ENCODE peak calls at places on chromosomes 1 and 21, in eight cellular contexts. One of them, this sample, is unnamed.

GRCh38 chr1:147627435-147628110 is 42.8 kb downstream of the ACP6 start:
- DNase-seq in ovary: peak
- DNase-seq in pancreas: no peak
- DNase-seq in testis: peak
- DNase-seq in sigmoid colon: no peak
- DNase-seq in breast epithelium: no peak
- DNase-seq in fibroblast of lung: peak
- DNase-seq in H1: no peak
- DNase-seq in this sample: peak

GRCh38 chr1:230243583-230244377 is 176.7 kb downstream of the GALNT2 start:
- DNase-seq in testis: peak
- DNase-seq in fibroblast of lung: peak
- DNase-seq in H1: no peak
- DNase-seq in pancreas: no peak
- DNase-seq in sigmoid colon: no peak
- DNase-seq in ovary: no peak
- DNase-seq in breast epithelium: no peak
- DNase-seq in this sample: no peak

GRCh38 chr1:11046270-11046566 is 821 bp downstream of the MASP2 start:
- DNase-seq in fibroblast of lung: no peak
- DNase-seq in pancreas: no peak
- DNase-seq in ovary: no peak
- DNase-seq in breast epithelium: no peak
- DNase-seq in H1: no peak
- DNase-seq in sigmoid colon: peak
- DNase-seq in testis: no peak
- DNase-seq in this sample: no peak

GRCh38 chr1:232344791-232345399 is 285.0 kb downstream of the SIPA1L2 start:
- DNase-seq in fibroblast of lung: no peak
- DNase-seq in ovary: no peak
- DNase-seq in testis: no peak
- DNase-seq in pancreas: no peak
- DNase-seq in sigmoid colon: no peak
- DNase-seq in H1: no peak
- DNase-seq in breast epithelium: no peak
- DNase-seq in this sample: no peak

GRCh38 chr1:155093938-155094621 is 15.4 kb downstream of the EFNA3 start:
- DNase-seq in ovary: peak
- DNase-seq in H1: no peak
- DNase-seq in pancreas: no peak
- DNase-seq in breast epithelium: no peak
- DNase-seq in fibroblast of lung: peak
- DNase-seq in testis: no peak
- DNase-seq in sigmoid colon: peak
- DNase-seq in this sample: no peak

GRCh38 chr1:94020764-94021579 is 100.0 kb downstream of the ABCA4 start:
- DNase-seq in H1: no peak
- DNase-seq in pancreas: no peak
- DNase-seq in ovary: no peak
- DNase-seq in sigmoid colon: no peak
- DNase-seq in testis: no peak
- DNase-seq in fibroblast of lung: peak
- DNase-seq in breast epithelium: no peak
- DNase-seq in this sample: no peak

GRCh38 chr1:7646981-7647901 is 123.9 kb upstream of the VAMP3 start:
- DNase-seq in breast epithelium: peak
- DNase-seq in testis: peak
- DNase-seq in sigmoid colon: peak
- DNase-seq in ovary: peak
- DNase-seq in fibroblast of lung: peak
- DNase-seq in H1: no peak
- DNase-seq in pancreas: peak
- DNase-seq in this sample: peak

GRCh38 chr21:23881783-23882182 is 1725.5 kb downstream of the MRPL39 start:
- DNase-seq in ovary: no peak
- DNase-seq in H1: no peak
- DNase-seq in fibroblast of lung: no peak
- DNase-seq in pancreas: no peak
- DNase-seq in testis: no peak
- DNase-seq in breast epithelium: no peak
- DNase-seq in sigmoid colon: no peak
- DNase-seq in this sample: no peak

GRCh38 chr1:211379446-211379845 is 52.8 kb downstream of the TRAF5 start:
- DNase-seq in fibroblast of lung: no peak
- DNase-seq in pancreas: no peak
- DNase-seq in sigmoid colon: no peak
- DNase-seq in breast epithelium: no peak
- DNase-seq in testis: no peak
- DNase-seq in H1: no peak
- DNase-seq in ovary: no peak
- DNase-seq in this sample: no peak

DNA sequence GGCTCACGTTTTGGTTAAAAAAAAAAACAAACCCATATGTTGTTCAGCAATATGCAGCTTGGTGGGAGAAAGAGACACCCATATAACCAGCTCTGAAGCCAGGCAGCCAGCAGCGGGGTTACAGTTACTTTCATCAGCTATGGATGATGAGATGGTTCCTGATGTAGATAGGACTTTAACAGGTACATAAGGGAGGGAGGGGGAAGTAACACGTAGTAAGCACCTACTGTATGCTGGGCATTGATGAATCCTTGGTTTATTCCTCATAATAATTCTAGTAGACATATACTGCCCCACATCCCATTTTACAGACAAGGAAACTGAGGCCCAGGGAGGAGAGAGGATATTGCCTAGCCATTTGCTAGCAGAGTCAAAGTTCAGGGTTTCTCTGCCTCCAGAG is 2.0 kb downstream of the SLC1A7 start:
- DNase-seq in pancreas: no peak
- DNase-seq in testis: no peak
- DNase-seq in sigmoid colon: no peak
- DNase-seq in ovary: peak
- DNase-seq in H1: no peak
- DNase-seq in breast epithelium: no peak
- DNase-seq in fibroblast of lung: peak
- DNase-seq in this sample: no peak
- H3K27ac ChIP-seq in pancreas: no peak
- H3K27ac ChIP-seq in testis: peak
- H3K27ac ChIP-seq in sigmoid colon: peak
- H3K27ac ChIP-seq in ovary: peak
- H3K27ac ChIP-seq in H1: no peak
- H3K27ac ChIP-seq in breast epithelium: peak
- H3K27ac ChIP-seq in fibroblast of lung: peak
- H3K27ac ChIP-seq in this sample: no peak

DNA sequence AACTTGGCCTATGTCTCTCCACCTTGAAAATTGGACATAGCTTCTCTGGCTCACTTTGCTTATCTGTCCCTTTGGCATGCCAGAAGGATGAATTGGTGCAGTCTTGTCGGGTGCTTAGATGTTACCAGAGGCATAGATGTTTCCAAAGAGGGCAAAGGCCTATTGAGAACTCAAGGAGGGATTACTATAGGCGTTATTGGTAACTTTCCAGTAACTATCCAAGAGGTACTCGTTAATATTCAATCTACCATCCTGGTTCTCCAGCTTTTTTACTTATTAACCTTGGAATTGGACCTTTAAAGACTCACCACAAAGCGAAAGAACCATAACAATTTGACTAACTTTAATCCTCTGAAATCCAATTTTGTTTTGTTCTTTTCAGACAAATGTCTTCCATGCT is 368.4 kb upstream of the ESRRG start:
- DNase-seq in sigmoid colon: no peak
- DNase-seq in ovary: no peak
- DNase-seq in fibroblast of lung: no peak
- DNase-seq in pancreas: no peak
- DNase-seq in breast epithelium: no peak
- DNase-seq in testis: no peak
- DNase-seq in H1: no peak
- DNase-seq in this sample: no peak
- H3K27ac ChIP-seq in sigmoid colon: no peak
- H3K27ac ChIP-seq in ovary: no peak
- H3K27ac ChIP-seq in fibroblast of lung: no peak
- H3K27ac ChIP-seq in pancreas: peak
- H3K27ac ChIP-seq in breast epithelium: no peak
- H3K27ac ChIP-seq in testis: no peak
- H3K27ac ChIP-seq in H1: no peak
- H3K27ac ChIP-seq in this sample: no peak

DNA sequence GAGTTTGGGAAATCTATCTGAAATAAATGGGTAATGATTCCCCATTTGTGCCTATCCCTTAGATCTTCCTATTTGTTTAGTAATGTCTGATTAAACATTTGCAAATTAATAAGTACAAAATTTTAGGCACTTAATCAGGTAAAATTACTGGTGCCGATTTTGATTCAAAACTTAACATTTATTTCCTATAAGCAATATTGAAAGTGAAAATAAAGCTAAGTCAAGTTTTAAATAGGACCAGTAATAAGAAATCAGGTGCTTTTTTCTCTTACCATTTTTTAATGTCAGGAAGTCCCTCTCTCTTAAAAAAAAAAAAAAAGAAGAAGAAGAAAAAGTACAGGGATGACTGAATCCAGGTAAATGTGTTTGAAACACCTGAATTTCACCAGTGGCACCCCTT is 773 bp upstream of the GBP4 start:
- DNase-seq in testis: no peak
- DNase-seq in breast epithelium: no peak
- DNase-seq in H1: no peak
- DNase-seq in pancreas: no peak
- DNase-seq in sigmoid colon: no peak
- DNase-seq in ovary: no peak
- DNase-seq in fibroblast of lung: no peak
- DNase-seq in this sample: no peak
- H3K27ac ChIP-seq in testis: peak
- H3K27ac ChIP-seq in breast epithelium: peak
- H3K27ac ChIP-seq in H1: no peak
- H3K27ac ChIP-seq in pancreas: no peak
- H3K27ac ChIP-seq in sigmoid colon: peak
- H3K27ac ChIP-seq in ovary: peak
- H3K27ac ChIP-seq in fibroblast of lung: no peak
- H3K27ac ChIP-seq in this sample: peak

GRCh38 chr1:176531896-176532892 is 69.2 kb downstream of the PAPPA2 start:
- DNase-seq in fibroblast of lung: no peak
- DNase-seq in pancreas: no peak
- DNase-seq in breast epithelium: no peak
- DNase-seq in ovary: no peak
- DNase-seq in testis: no peak
- DNase-seq in H1: no peak
- DNase-seq in sigmoid colon: no peak
- DNase-seq in this sample: no peak

GRCh38 chr1:176533020-176533419 is 70.0 kb downstream of the PAPPA2 start:
- DNase-seq in testis: no peak
- DNase-seq in fibroblast of lung: no peak
- DNase-seq in sigmoid colon: no peak
- DNase-seq in ovary: no peak
- DNase-seq in H1: no peak
- DNase-seq in pancreas: no peak
- DNase-seq in breast epithelium: no peak
- DNase-seq in this sample: no peak

GRCh38 chr1:176536588-176536987 is 73.6 kb downstream of the PAPPA2 start:
- DNase-seq in ovary: no peak
- DNase-seq in H1: no peak
- DNase-seq in fibroblast of lung: no peak
- DNase-seq in pancreas: no peak
- DNase-seq in breast epithelium: no peak
- DNase-seq in testis: no peak
- DNase-seq in sigmoid colon: no peak
- DNase-seq in this sample: no peak

GRCh38 chr1:176529395-176529794 is 66.4 kb downstream of the PAPPA2 start:
- DNase-seq in sigmoid colon: no peak
- DNase-seq in H1: no peak
- DNase-seq in fibroblast of lung: no peak
- DNase-seq in pancreas: no peak
- DNase-seq in testis: no peak
- DNase-seq in breast epithelium: no peak
- DNase-seq in ovary: no peak
- DNase-seq in this sample: no peak

DNA sequence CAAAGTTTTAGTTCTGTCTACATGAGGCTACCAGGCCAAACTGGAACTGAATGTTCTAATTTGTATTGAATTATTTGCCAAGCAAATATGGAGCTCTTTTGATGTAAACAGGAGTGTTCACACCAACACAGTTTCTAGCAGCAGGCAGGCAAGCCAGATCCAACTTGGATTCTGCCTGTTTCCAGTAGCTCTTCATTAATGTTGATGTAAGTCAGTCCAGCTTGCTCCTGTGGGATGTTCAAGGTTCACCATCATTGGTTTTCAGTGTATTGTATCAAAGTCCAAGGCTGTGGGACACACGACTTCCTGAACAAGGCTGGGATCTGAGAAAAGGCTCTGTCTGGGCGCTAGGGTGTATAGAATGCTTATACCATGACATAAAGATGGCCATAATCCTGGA is 68.1 kb downstream of the PAPPA2 start:
- DNase-seq in breast epithelium: no peak
- DNase-seq in H1: no peak
- DNase-seq in sigmoid colon: no peak
- DNase-seq in testis: no peak
- DNase-seq in pancreas: no peak
- DNase-seq in fibroblast of lung: no peak
- DNase-seq in ovary: no peak
- DNase-seq in this sample: no peak
- H3K27ac ChIP-seq in breast epithelium: no peak
- H3K27ac ChIP-seq in H1: no peak
- H3K27ac ChIP-seq in sigmoid colon: no peak
- H3K27ac ChIP-seq in testis: no peak
- H3K27ac ChIP-seq in pancreas: no peak
- H3K27ac ChIP-seq in fibroblast of lung: no peak
- H3K27ac ChIP-seq in ovary: no peak
- H3K27ac ChIP-seq in this sample: no peak

DNA sequence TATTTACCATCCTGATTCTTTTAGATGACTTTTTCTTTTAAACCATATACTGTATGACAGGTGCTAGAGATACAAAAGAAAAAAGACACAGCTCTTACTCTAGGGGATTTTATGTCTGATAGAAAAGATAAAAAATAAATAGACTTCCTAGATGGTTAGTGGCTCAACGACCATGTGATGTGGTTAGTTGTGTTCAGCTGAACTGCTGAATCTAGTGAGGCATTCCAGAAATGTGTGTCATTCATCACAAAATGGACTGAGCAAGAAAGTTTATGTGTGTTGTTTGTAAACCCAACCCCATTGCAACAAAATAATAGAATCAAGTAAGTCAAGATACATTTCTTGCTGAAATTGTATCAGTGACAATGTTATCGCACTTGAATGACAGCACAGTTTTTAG is 205.8 kb upstream of the LYPLAL1 start:
- DNase-seq in testis: no peak
- DNase-seq in pancreas: no peak
- DNase-seq in ovary: no peak
- DNase-seq in H1: no peak
- DNase-seq in breast epithelium: no peak
- DNase-seq in fibroblast of lung: peak
- DNase-seq in sigmoid colon: no peak
- DNase-seq in this sample: no peak
- H3K27ac ChIP-seq in testis: no peak
- H3K27ac ChIP-seq in pancreas: no peak
- H3K27ac ChIP-seq in ovary: no peak
- H3K27ac ChIP-seq in H1: no peak
- H3K27ac ChIP-seq in breast epithelium: no peak
- H3K27ac ChIP-seq in fibroblast of lung: no peak
- H3K27ac ChIP-seq in sigmoid colon: no peak
- H3K27ac ChIP-seq in this sample: no peak